ENCODE peak calls at places on chromosomes 16 and 17, in four cellular contexts. O is GM12878, A is K562, U is HepG2. Q is an unnamed sample. For H3K79me2, the result is how much of the 10 kb centered on the place peaks cover.

GRCh38 chr17:34720760-34721159 is 141.4 kb downstream of the TMEM132E start:
- DNase-seq in O (no peak), A (no peak), U (no peak), Q (no peak)

GRCh38 chr16:66267287-66268137 is 99.0 kb upstream of the CDH5 start:
- DNase-seq in O (no peak), A (no peak), U (no peak), Q (no peak)

GRCh38 chr17:80319262-80319998 is 58.8 kb downstream of the RNF213 start:
- DNase-seq in O (no peak), A (no peak), U (no peak), Q (no peak)

GRCh38 chr17:60916043-60916442 is 238.4 kb downstream of the BCAS3 start:
- DNase-seq in O (no peak), A (no peak), U (no peak), Q (no peak)

GRCh38 chr16:46843898-46844642 is 13.1 kb upstream of the C16orf87 start:
- DNase-seq in O (no peak), A (no peak), U (no peak), Q (no peak)

GRCh38 chr17:75873587-75874322 is 4.6 kb downstream of the TRIM47 start:
- DNase-seq in O (no peak), A (no peak), U (no peak), Q (no peak)

GRCh38 chr17:3718251-3718650 is 5.5 kb upstream of the HASPIN start:
- DNase-seq in O (no peak), A (no peak), U (no peak), Q (peak)

GRCh38 chr17:44529864-44530263 is 26.7 kb upstream of the GPATCH8 start:
- DNase-seq in O (no peak), A (no peak), U (no peak), Q (no peak)

GRCh38 chr16:56332464-56333079 is 92.8 kb downstream of the AMFR start:
- DNase-seq in O (no peak), A (peak), U (peak), Q (peak)

GRCh38 chr17:60743812-60744211 is 66.2 kb downstream of the BCAS3 start:
- DNase-seq in O (no peak), A (no peak), U (no peak), Q (peak)

GRCh38 chr17:40323731-40324650 is 15.0 kb downstream of the RARA start:
- DNase-seq in O (no peak), A (no peak), U (no peak), Q (peak)

GRCh38 chr17:66230918-66231543 is 1.8 kb upstream of the APOH start:
- DNase-seq in O (no peak), A (no peak), U (no peak), Q (no peak)

GRCh38 chr16:85901110-85901509 is 2.1 kb downstream of the IRF8 start:
- DNase-seq in O (no peak), A (no peak), U (no peak), Q (no peak)

GRCh38 chr17:31660684-31661083 is 198.4 kb downstream of the COPRS start:
- DNase-seq in O (peak), A (no peak), U (no peak), Q (no peak)

GRCh38 chr16:55473584-55473983 is 5.4 kb upstream of the MMP2 start:
- DNase-seq in O (no peak), A (no peak), U (no peak), Q (no peak)

GRCh38 chr17:81365148-81365600 is 30.1 kb upstream of the BAHCC1 start:
- DNase-seq in O (no peak), A (peak), U (no peak), Q (peak)

GRCh38 chr16:81493755-81494433 is 49.3 kb downstream of the CMIP start:
- DNase-seq in O (no peak), A (peak), U (peak), Q (peak)

GRCh38 chr17:4678448-4679026 is 25.4 kb downstream of the PELP1 start:
- DNase-seq in O (no peak), A (no peak), U (peak), Q (peak)

GRCh38 chr16:87207509-87207908 is 109.7 kb downstream of the C16orf95 start:
- DNase-seq in O (no peak), A (no peak), U (no peak), Q (no peak)

GRCh38 chr17:4579678-4580077 is 4.7 kb upstream of the SMTNL2 start:
- DNase-seq in O (no peak), A (no peak), U (no peak), Q (no peak)

GRCh38 chr17:8608001-8608400 is 22.5 kb downstream of the MYH10 start:
- DNase-seq in O (no peak), A (no peak), U (no peak), Q (peak)

GRCh38 chr17:8610558-8610957 is 20.0 kb downstream of the MYH10 start:
- DNase-seq in O (no peak), A (no peak), U (no peak), Q (no peak)

GRCh38 chr17:8611671-8612298 is 18.7 kb downstream of the MYH10 start:
- DNase-seq in O (no peak), A (no peak), U (no peak), Q (no peak)

GRCh38 chr17:8609910-8610309 is 20.6 kb downstream of the MYH10 start:
- DNase-seq in O (no peak), A (no peak), U (no peak), Q (no peak)

GRCh38 chr17:8611135-8611534 is 19.4 kb downstream of the MYH10 start:
- DNase-seq in O (no peak), A (no peak), U (no peak), Q (peak)
- H3K79me2 ChIP-seq in O (under half), A (half or more), U (half or more), Q (under half)

DNA sequence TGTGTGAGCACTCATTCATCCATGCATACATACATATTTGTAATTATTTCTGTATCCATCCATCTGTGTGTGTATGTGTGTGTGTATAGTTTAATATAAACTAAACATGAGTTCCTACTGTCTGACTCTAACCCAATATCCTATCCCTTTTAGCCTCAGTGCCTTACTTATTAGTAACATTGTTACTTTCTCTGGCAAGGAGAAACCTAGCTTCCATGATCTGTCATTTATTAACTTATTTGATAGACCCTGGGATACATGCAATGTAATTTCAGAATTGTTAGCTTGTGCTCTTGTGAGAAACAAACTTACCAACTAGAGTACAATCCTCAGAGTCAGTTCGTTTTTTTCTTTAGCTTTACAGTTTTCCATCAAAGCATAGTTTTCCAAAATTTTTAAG is 58.9 kb upstream of the WSCD1 start:
- DNase-seq in O (no peak), A (no peak), U (no peak), Q (no peak)
- TF ChIP-seq MYC in O (no peak), A (no peak), U (no peak), Q (no peak)

DNA sequence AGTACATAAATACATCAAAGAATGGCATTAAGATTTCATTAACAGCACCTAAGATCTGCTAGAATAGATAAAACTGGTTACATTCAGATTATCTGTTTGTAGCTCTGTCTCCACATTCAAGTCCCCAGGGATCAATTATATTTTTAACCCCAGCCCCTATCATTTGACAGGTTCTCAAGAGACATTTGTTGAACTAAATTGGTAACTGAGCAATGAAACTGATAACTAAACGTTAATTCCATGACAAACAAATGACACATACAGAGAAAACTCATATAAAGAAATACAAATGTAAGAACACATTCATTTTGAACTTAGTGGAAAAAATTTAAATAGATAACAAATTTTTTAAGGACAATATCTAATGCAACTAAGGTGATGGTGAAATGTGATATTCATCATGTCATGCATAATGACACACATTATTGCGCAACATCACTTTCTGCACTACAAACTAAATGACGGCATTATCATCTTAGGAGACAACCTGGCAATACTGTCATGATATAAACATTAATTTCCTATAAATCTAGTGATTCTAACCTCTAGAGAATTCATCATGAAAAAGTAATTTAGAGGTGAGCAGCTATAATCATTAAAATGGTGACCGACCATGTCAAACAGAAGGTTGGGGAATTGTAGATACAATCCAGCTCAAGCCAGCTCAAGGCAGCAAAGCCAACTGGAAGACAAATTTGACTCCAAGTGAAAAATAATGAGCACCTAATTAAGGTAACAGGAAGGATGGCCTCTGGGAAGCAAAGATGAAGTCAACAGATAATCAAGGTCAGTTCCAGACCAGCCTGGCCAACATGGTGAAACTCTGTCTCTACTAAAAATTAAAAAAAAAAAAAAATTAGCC is 9.5 kb downstream of the ARHGAP17 start:
- DNase-seq in O (no peak), A (no peak), U (no peak), Q (no peak)
- H3K79me2 ChIP-seq in O (half or more), A (under half), U (half or more), Q (half or more)

GRCh38 chr17:50872710-50873424 is 6.7 kb upstream of the TOB1 start:
- DNase-seq in O (no peak), A (no peak), U (no peak), Q (no peak)

GRCh38 chr17:50868594-50868993 is 2.4 kb upstream of the TOB1 start:
- DNase-seq in O (no peak), A (no peak), U (no peak), Q (no peak)

GRCh38 chr17:50867856-50868438 is 1.8 kb upstream of the TOB1 start:
- DNase-seq in O (no peak), A (no peak), U (no peak), Q (no peak)

GRCh38 chr17:50871898-50872297 is 5.7 kb upstream of the TOB1 start:
- DNase-seq in O (no peak), A (no peak), U (no peak), Q (no peak)

GRCh38 chr17:50871369-50871768 is 5.2 kb upstream of the TOB1 start:
- DNase-seq in O (no peak), A (no peak), U (no peak), Q (no peak)
- TF ChIP-seq MYC in O (no peak), A (no peak), U (no peak), Q (no peak)

DNA sequence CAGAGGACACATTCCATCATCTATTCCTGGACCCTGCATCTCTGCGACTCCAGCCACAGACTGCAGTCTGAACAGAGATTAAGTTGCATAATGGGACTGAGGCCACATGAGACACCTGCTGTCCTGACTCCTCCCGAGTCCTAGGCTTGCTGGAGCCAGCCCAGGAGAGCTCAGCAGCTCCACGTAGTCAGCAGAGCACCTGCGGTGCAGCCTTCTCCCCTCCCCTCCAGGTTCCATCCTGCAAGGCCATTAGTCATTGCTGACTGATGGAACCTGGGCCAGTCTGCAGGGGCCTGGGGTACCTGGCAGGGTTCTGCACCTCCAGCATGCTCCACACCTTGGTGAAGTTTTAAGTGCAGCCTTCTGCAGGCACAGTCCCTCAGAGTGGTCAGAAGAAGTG is 76.7 kb downstream of the PLD6 start:
- DNase-seq in O (no peak), A (no peak), U (no peak), Q (no peak)
- H3K79me2 ChIP-seq in O (under half), A (under half), U (under half), Q (under half)

GRCh38 chr17:37488607-37489196 is 989 bp upstream of the DUSP14 start:
- DNase-seq in O (no peak), A (peak), U (peak), Q (peak)

GRCh38 chr17:37489197-37490001 is at the start of gene DUSP14:
- DNase-seq in O (no peak), A (peak), U (peak), Q (peak)

GRCh38 chr17:37492167-37492566 is 2.5 kb downstream of the DUSP14 start:
- DNase-seq in O (no peak), A (no peak), U (no peak), Q (peak)

GRCh38 chr17:37490022-37490587 is 414 bp downstream of the DUSP14 start:
- DNase-seq in O (no peak), A (no peak), U (peak), Q (peak)

DNA sequence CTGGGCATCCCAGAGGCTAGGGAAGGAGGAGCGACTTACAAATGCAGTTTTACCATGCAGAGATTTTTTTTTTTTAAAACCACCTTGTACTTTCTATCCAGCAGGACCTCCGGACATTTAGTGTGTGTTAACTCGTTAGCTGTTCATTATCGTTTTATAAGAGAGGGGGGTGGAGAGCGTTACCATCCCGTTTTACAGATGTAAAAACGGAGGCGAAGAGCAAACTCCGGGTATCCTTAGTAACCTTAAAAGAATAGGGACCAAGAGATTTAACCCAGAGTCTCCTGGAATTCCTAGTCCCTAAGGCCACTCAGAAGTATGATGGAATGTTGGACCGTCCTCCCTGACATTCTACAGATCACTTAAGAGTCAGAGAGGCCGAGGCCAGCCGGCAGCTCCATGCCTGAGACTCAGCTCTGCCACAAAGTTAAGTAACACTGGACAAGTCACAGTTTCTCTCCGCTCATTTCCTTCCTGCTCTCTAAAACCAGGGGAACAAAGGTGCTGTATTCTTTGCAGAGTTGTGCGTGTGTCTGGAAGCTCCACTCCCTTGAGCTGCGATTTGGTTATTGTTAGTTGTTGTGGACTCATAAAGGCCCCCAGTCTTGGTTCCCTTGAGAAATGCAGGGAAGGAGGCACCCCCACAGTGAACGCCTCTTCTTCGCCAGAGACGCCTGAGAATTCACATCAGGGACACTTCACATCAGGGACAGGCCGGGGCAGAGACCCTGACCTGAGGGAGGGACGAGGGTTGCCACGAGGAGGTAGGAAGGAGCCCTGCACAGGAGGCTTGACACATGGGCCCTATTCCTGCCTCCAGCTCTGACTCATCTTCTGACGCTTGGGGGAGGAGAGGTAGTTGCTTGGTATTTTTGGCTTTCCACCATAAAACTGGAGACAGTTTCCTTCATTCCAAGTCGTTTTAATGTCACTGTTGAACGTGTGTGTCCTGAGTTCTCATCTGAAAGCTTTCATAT is 1.2 kb downstream of the DUSP14 start:
- DNase-seq in O (no peak), A (peak), U (peak), Q (peak)
- TF ChIP-seq MYC in O (no peak), A (no peak), U (peak), Q (peak)

DNA sequence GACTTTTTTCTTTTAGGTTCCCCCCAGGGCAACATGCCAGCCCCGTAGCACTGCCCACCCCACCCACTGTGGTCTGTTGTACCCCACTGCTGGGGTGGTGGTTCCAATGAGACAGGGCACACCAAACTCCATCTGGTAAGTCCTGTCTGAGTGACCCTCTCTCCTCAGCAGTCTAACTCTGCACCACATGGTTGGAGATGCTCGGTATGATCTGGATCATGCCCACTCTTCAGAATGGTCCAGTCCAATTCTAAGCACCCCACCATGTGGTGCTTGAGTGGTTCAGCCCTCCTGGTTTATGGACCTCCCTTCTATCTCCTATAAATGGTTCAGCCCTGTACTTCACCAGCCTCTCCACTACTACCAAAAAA is 5.9 kb downstream of the KDM6B start:
- DNase-seq in O (no peak), A (peak), U (peak), Q (no peak)
- H3K79me2 ChIP-seq in O (half or more), A (half or more), U (half or more), Q (under half)

GRCh38 chr16:6125483-6126259 is 1028.1 kb upstream of the EEF2KMT start:
- DNase-seq in O (no peak), A (no peak), U (no peak), Q (no peak)
- TF ChIP-seq MYC in O (no peak), A (no peak), U (no peak), Q (no peak)

Q was measured in endothelial cell of umbilical vein.